ENCODE peak calls at places on chromosomes 7 and 10, in five cellular contexts. E is IMR-90, S is K562, H is H1, B is HepG2. O is an unnamed sample.

GRCh38 chr10:69494626-69495558 is 43.6 kb downstream of the TSPAN15 start:
- DNase-seq in S (no peak), H (no peak), B (no peak), E (no peak), O (no peak)

GRCh38 chr7:108001759-108002725 is 919 bp downstream of the LAMB1 start:
- DNase-seq in B (no peak), S (no peak), E (peak), H (peak), O (no peak)

GRCh38 chr10:113111260-113111659 is 161.2 kb downstream of the TCF7L2 start:
- DNase-seq in H (no peak), E (no peak), S (no peak), B (no peak), O (no peak)

GRCh38 chr7:76225379-76225778 is 23.7 kb downstream of the SRRM3 start:
- DNase-seq in B (no peak), S (peak), E (peak), H (peak), O (no peak)

GRCh38 chr7:107932851-107933250 is 41.9 kb downstream of the DLD start:
- DNase-seq in E (no peak), S (no peak), B (no peak), H (no peak), O (no peak)

GRCh38 chr10:121154846-121155245 is 303.7 kb downstream of the WDR11 start:
- DNase-seq in E (no peak), S (no peak), B (peak), H (no peak), O (no peak)

GRCh38 chr7:157485961-157486510 is 149.2 kb downstream of the DNAJB6 start:
- DNase-seq in S (no peak), E (no peak), H (no peak), B (no peak), O (no peak)

GRCh38 chr7:133484135-133484534 is 231.3 kb downstream of the EXOC4 start:
- DNase-seq in B (no peak), E (no peak), S (no peak), H (no peak), O (no peak)

GRCh38 chr7:115005942-115006341 is 84.0 kb downstream of the MDFIC start:
- DNase-seq in E (no peak), B (peak), H (peak), S (no peak), O (no peak)

GRCh38 chr7:132125872-132126595 is 450.2 kb downstream of the PLXNA4 start:
- DNase-seq in S (no peak), E (no peak), H (no peak), B (no peak), O (no peak)

GRCh38 chr7:131413711-131414110 is 86.0 kb downstream of the MKLN1 start:
- DNase-seq in S (no peak), E (no peak), B (no peak), H (no peak), O (no peak)

GRCh38 chr7:102913846-102914245 is 1.0 kb downstream of the LRRC17 start:
- DNase-seq in S (no peak), H (no peak), E (no peak), B (no peak), O (no peak)

GRCh38 chr7:135333196-135333595 is 99.6 kb downstream of the STRA8 start:
- DNase-seq in B (no peak), S (no peak), E (peak), H (no peak), O (no peak)

GRCh38 chr10:126921974-126922525 is 16.8 kb downstream of the DOCK1 start:
- DNase-seq in H (no peak), B (no peak), E (peak), S (no peak), O (peak)

GRCh38 chr7:40219917-40220316 is 85.1 kb downstream of the SUGCT start:
- DNase-seq in B (no peak), S (no peak), H (no peak), E (peak), O (no peak)

GRCh38 chr7:158568974-158569857 is 18.4 kb downstream of the PTPRN2 start:
- DNase-seq in E (no peak), B (no peak), S (no peak), H (no peak), O (no peak)

GRCh38 chr7:27252935-27253333 is 10.3 kb downstream of the EVX1 start:
- DNase-seq in S (no peak), E (no peak), B (no peak), H (no peak), O (no peak)

GRCh38 chr10:71548494-71548846 is 151.8 kb downstream of the CDH23 start:
- DNase-seq in B (no peak), H (peak), E (peak), S (peak), O (peak)

GRCh38 chr10:58856508-58857240 is 319.8 kb upstream of the PHYHIPL start:
- DNase-seq in S (no peak), H (no peak), B (peak), E (peak), O (peak)

GRCh38 chr7:43697690-43698089 is 31.6 kb downstream of the COA1 start:
- DNase-seq in H (no peak), B (no peak), E (peak), S (no peak), O (no peak)

GRCh38 chr7:2019693-2020511 is 212.8 kb downstream of the MAD1L1 start:
- DNase-seq in S (peak), E (peak), H (no peak), B (no peak), O (no peak)

GRCh38 chr10:103510046-103510685 is 16.7 kb downstream of the NEURL1 start:
- DNase-seq in E (no peak), H (no peak), B (no peak), S (no peak), O (no peak)

GRCh38 chr10:124722812-124723783 is 21.1 kb downstream of the FAM53B start:
- DNase-seq in E (no peak), S (peak), B (no peak), H (no peak), O (no peak)

GRCh38 chr7:123372368-123372767 is 162.0 kb downstream of the IQUB start:
- DNase-seq in B (no peak), S (no peak), H (no peak), E (no peak), O (no peak)

GRCh38 chr7:45889367-45890067 is 1.2 kb downstream of the IGFBP1 start:
- DNase-seq in S (no peak), B (no peak), E (no peak), H (no peak), O (no peak)

GRCh38 chr7:45886931-45887667 is 1.2 kb upstream of the IGFBP1 start:
- DNase-seq in B (no peak), H (no peak), E (no peak), S (no peak), O (no peak)

GRCh38 chr7:45888993-45889366 is 692 bp downstream of the IGFBP1 start:
- DNase-seq in E (no peak), S (no peak), H (peak), B (no peak), O (peak)

GRCh38 chr7:45890125-45890901 is 2.0 kb downstream of the IGFBP1 start:
- DNase-seq in S (no peak), H (no peak), E (no peak), B (no peak), O (no peak)

DNA sequence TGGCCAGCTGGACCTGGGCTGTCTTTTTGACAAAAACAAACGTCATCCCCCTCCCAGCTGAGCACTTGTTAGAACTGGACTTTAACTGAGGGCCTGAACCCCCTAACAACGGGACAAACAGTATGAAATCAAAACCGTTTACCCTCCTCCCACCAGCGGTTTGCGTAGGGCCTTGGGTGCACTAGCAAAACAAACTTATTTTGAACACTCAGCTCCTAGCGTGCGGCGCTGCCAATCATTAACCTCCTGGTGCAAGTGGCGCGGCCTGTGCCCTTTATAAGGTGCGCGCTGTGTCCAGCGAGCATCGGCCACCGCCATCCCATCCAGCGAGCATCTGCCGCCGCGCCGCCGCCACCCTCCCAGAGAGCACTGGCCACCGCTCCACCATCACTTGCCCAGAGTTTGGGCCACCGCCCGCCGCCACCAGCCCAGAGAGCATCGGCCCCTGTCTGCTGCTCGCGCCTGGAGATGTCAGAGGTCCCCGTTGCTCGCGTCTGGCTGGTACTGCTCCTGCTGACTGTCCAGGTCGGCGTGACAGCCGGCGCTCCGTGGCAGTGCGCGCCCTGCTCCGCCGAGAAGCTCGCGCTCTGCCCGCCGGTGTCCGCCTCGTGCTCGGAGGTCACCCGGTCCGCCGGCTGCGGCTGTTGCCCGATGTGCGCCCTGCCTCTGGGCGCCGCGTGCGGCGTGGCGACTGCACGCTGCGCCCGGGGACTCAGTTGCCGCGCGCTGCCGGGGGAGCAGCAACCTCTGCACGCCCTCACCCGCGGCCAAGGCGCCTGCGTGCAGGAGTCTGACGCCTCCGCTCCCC is at the start of gene IGFBP1:
- DNase-seq in B (peak), E (peak), S (no peak), H (peak), O (no peak)
- H3K4me2 ChIP-seq in B (peak), E (peak), S (no peak), H (peak), O (peak)

DNA sequence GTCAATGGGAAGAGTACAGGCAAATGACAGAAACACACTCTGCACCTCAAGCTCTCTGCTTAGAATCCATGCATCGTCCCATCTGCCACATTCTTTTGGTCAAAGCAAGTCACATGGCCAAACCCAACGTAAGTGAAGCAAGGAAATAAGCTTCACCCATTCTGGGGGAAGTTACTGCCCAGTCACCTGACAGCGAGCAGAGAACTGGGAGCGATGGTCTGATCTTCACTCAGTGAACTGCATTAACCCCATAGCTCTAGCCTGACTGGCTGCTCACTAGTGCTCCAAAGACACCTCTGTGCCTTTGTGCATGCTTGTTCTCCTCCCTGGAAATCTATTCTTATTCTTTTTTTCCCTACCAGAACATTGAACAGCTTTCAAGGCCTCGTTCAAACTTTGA is 89.9 kb downstream of the APBB1IP start:
- DNase-seq in H (no peak), E (no peak), S (no peak), B (no peak), O (no peak)
- TF ChIP-seq MAFK in H (no peak), E (no peak), S (no peak), B (no peak), O (no peak)

GRCh38 chr7:116802784-116803183 is 59.6 kb upstream of the CAPZA2 start:
- DNase-seq in E (peak), B (peak), S (peak), H (no peak), O (peak)

GRCh38 chr7:116802144-116802747 is 60.1 kb upstream of the CAPZA2 start:
- DNase-seq in E (peak), B (no peak), H (no peak), S (no peak), O (no peak)

GRCh38 chr7:116801092-116801710 is 61.2 kb upstream of the CAPZA2 start:
- DNase-seq in S (no peak), H (no peak), E (peak), B (peak), O (peak)

GRCh38 chr7:116799912-116800311 is 62.5 kb upstream of the CAPZA2 start:
- DNase-seq in B (no peak), S (no peak), H (no peak), E (peak), O (no peak)

GRCh38 chr7:116800594-116800993 is 61.8 kb upstream of the CAPZA2 start:
- DNase-seq in E (no peak), S (no peak), H (no peak), B (no peak), O (no peak)
- H3K4me2 ChIP-seq in E (no peak), S (no peak), H (no peak), B (no peak), O (peak)

DNA sequence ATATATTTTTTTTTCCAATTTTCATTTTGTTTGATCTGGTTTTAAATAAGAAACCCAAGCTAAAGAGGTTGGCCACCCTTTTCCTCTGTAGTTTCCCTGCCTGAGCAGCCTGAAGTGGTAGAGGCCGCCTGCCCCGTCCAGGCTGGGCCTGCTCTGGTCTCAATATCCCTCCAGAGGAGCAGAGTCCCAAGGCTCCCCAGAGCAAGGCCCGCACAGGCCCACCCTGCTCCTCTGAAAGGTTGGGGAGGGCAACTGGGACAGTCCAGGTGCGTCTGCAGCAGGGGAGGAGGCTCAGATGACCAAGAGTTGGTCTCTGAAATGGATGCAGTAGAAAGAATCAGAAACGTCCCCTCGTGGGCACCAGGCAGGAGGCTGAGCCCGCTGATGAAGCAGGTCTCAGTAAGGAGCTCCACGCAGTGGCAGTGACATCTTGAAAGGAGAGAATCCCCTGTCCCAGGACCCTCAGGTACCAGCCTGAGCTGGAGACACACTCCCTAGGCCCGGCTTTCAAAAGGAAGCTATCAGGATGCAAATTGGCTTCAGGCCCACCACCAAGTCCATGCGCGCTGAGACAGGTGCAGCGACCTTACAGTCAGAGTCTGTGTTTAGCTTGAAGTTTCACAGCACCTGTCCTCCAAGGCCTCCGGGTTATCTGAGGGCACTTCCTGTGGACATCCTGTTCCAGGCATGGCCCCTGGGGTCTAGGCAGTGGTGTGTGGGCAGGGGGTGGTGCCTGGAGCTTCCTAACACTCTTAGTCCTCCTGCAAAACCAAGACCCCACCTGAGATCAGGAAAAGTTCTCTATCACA is 37.7 kb downstream of the EN2 start:
- DNase-seq in S (no peak), B (no peak), H (no peak), E (no peak), O (no peak)
- TF ChIP-seq MAFK in S (no peak), B (no peak), H (no peak), E (no peak), O (no peak)

O was measured in A549.